ENCODE peak calls at places on chromosomes 7 and 10, in seven cellular contexts. Q is right lobe of liver, B is chondrocyte, P is GM20000, O is AG09319, U is nephron progenitor cell, F is ascending aorta. M is an unnamed sample.

GRCh38 chr10:49609283-49610014 is 661 bp upstream of the SLC18A3 start:
- DNase-seq in Q (no peak), B (peak; percentile 86), P (no peak), O (no peak), U (peak; percentile 61), F (no peak), M (no peak)

GRCh38 chr7:100516135-100516812 is 22.7 kb upstream of the AGFG2 start:
- DNase-seq in Q (no peak), B (no peak), P (peak; percentile 53), O (peak; percentile 80), U (no peak), F (no peak), M (peak; percentile 94)

GRCh38 chr10:121708921-121709625 is 110.8 kb upstream of the FGFR2 start:
- DNase-seq in Q (no peak), B (no peak), P (no peak), O (no peak), U (peak; percentile 19), F (no peak), M (no peak)

GRCh38 chr7:139054101-139054500 is 18.3 kb upstream of the ZC3HAV1L start:
- DNase-seq in Q (no peak), B (no peak), P (no peak), O (no peak), U (peak; percentile 11), F (no peak), M (no peak)

GRCh38 chr10:59829601-59830000 is 76.3 kb upstream of the MRLN start:
- DNase-seq in Q (no peak), B (no peak), P (peak; percentile 21), O (no peak), U (no peak), F (no peak), M (no peak)

GRCh38 chr10:43121444-43121843 is 16.8 kb upstream of the CSGALNACT2 start:
- DNase-seq in Q (no peak), B (no peak), P (no peak), O (no peak), U (no peak), F (peak; percentile 64), M (no peak)

GRCh38 chr10:42809670-42810069 is 27.1 kb downstream of the BMS1 start:
- DNase-seq in Q (no peak), B (no peak), P (no peak), O (no peak), U (no peak), F (no peak), M (no peak)

GRCh38 chr7:17781491-17782215 is 158.6 kb downstream of the SNX13 start:
- DNase-seq in Q (no peak), B (no peak), P (no peak), O (peak; percentile 42), U (no peak), F (no peak), M (peak; percentile 5)

GRCh38 chr7:117908031-117908795 is 35.0 kb upstream of the CTTNBP2 start:
- DNase-seq in Q (no peak), B (no peak), P (no peak), O (no peak), U (no peak), F (no peak), M (no peak)

GRCh38 chr7:133794490-133794889 is 332.6 kb upstream of the LRGUK start:
- DNase-seq in Q (no peak), B (no peak), P (no peak), O (no peak), U (no peak), F (no peak), M (no peak)

GRCh38 chr10:21292763-21293517 is 232.5 kb downstream of the SKIDA1 start:
- DNase-seq in Q (peak; percentile 32), B (no peak), P (no peak), O (peak; percentile 84), U (peak; percentile 57), F (peak; percentile 85), M (peak; percentile 94)

GRCh38 chr7:71613316-71613715 is 481.4 kb downstream of the GALNT17 start:
- DNase-seq in Q (no peak), B (no peak), P (no peak), O (no peak), U (no peak), F (no peak), M (no peak)

GRCh38 chr10:96673318-96674099 is 46.8 kb downstream of the PIK3AP1 start:
- DNase-seq in Q (peak; percentile 59), B (no peak), P (peak; percentile 36), O (no peak), U (peak; percentile 19), F (peak; percentile 71), M (no peak)

GRCh38 chr10:15106352-15107013 is 9.3 kb downstream of the RPP38 start:
- DNase-seq in Q (peak; percentile 44), B (no peak), P (peak; percentile 61), O (no peak), U (peak; percentile 79), F (peak; percentile 87), M (peak; percentile 55)

GRCh38 chr7:106012935-106013439 is 49.9 kb downstream of the CDHR3 start:
- DNase-seq in Q (no peak), B (no peak), P (no peak), O (peak; percentile 47), U (no peak), F (no peak), M (peak; percentile 87)

GRCh38 chr7:47375590-47375989 is 206.3 kb downstream of the TNS3 start:
- DNase-seq in Q (no peak), B (no peak), P (no peak), O (no peak), U (no peak), F (no peak), M (no peak)

GRCh38 chr7:5383314-5384098 is 40.1 kb downstream of the TNRC18 start:
- DNase-seq in Q (no peak), B (no peak), P (no peak), O (no peak), U (no peak), F (no peak), M (no peak)

GRCh38 chr10:7373039-7373438 is 37.8 kb downstream of the SFMBT2 start:
- DNase-seq in Q (no peak), B (no peak), P (no peak), O (no peak), U (no peak), F (no peak), M (no peak)

GRCh38 chr10:100749059-100749308 is 3.6 kb downstream of the PAX2 start:
- DNase-seq in Q (no peak), B (no peak), P (no peak), O (no peak), U (no peak), F (no peak), M (no peak)

DNA sequence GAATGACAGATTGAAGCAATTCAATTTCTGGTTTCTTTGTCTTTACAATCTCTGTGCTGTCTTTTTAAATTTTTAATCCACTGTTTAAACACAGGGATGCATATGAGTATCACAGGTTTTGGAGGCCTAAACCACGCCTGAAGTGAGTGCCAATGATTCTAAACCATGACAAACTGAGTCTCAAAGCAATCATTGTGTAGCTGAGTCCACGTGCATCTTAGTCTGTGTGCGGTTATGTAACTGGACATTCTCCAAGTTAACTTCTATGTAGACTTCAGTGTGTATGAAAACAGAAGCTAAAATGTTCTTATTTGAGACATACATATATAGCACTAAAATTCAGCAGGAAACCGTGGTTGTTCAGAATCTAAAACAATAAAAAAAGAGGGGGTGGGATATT is 79.3 kb upstream of the ST8SIA6 start:
- DNase-seq in Q (no peak), B (no peak), P (no peak), O (no peak), U (no peak), F (no peak), M (no peak)
- TF ChIP-seq CTCF in Q (no peak), B (no peak), P (no peak), O (no peak), U (no peak), F (no peak), M (no peak)

DNA sequence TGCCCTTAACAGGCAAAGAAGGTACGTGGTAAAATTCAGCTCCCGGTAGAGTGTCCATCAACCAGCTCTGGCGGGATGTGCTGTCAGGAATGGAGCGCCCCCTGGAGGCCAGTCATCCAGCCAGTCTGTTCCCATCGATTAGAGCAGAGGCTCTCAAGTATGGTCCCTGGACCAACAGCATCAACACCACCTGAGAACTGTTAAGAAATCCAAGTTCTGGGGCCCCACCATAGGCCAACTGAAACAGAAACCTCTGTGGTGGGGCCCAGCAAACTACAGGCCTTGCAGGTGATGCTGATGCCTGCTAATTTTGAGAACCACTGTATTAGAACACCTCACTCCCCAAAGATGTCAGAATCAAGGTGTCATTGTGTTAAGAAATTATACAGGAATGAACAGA is 109.2 kb downstream of the DPY19L1 start:
- DNase-seq in Q (peak; percentile 22), B (no peak), P (no peak), O (no peak), U (peak; percentile 75), F (no peak), M (no peak)
- TF ChIP-seq CTCF in Q (no peak), B (peak; percentile 73), P (peak; percentile 34), O (peak; percentile 34), U (peak; percentile 65), F (peak; percentile 10), M (peak; percentile 72)

GRCh38 chr7:1813394-1814088 is 143.5 kb downstream of the ELFN1 start:
- DNase-seq in Q (no peak), B (peak; percentile 84), P (no peak), O (no peak), U (no peak), F (no peak), M (no peak)

GRCh38 chr7:1814089-1814811 is 144.2 kb downstream of the ELFN1 start:
- DNase-seq in Q (no peak), B (peak; percentile 69), P (no peak), O (no peak), U (no peak), F (no peak), M (no peak)

GRCh38 chr7:1810961-1811849 is 141.1 kb downstream of the ELFN1 start:
- DNase-seq in Q (no peak), B (peak; percentile 76), P (no peak), O (no peak), U (no peak), F (no peak), M (peak; percentile 17)

GRCh38 chr7:1811850-1812692 is 142.0 kb downstream of the ELFN1 start:
- DNase-seq in Q (no peak), B (peak; percentile 56), P (peak; percentile 61), O (no peak), U (no peak), F (no peak), M (no peak)

GRCh38 chr7:1812693-1813393 is 142.8 kb downstream of the ELFN1 start:
- DNase-seq in Q (no peak), B (peak; percentile 81), P (no peak), O (no peak), U (peak; percentile 61), F (no peak), M (no peak)
- TF ChIP-seq CTCF in Q (no peak), B (peak; percentile 21), P (no peak), O (no peak), U (peak; percentile 18), F (no peak), M (no peak)

GRCh38 chr7:37032258-37032601 is 307.9 kb upstream of the AOAH start:
- DNase-seq in Q (no peak), B (no peak), P (no peak), O (no peak), U (no peak), F (no peak), M (no peak)

GRCh38 chr7:37027104-37027503 is 302.8 kb upstream of the AOAH start:
- DNase-seq in Q (no peak), B (no peak), P (peak; percentile 14), O (no peak), U (no peak), F (no peak), M (no peak)

GRCh38 chr7:37031571-37032257 is 307.4 kb upstream of the AOAH start:
- DNase-seq in Q (peak; percentile 39), B (no peak), P (no peak), O (peak; percentile 93), U (no peak), F (peak; percentile 95), M (peak; percentile 99)

GRCh38 chr7:37028909-37029440 is 304.7 kb upstream of the AOAH start:
- DNase-seq in Q (no peak), B (no peak), P (no peak), O (no peak), U (no peak), F (no peak), M (no peak)

GRCh38 chr7:37027557-37028341 is 303.5 kb upstream of the AOAH start:
- DNase-seq in Q (no peak), B (no peak), P (no peak), O (no peak), U (no peak), F (no peak), M (no peak)
- TF ChIP-seq CTCF in Q (no peak), B (no peak), P (no peak), O (no peak), U (no peak), F (no peak), M (no peak)